ENCODE peak calls at places on chromosomes 2 and 18, in four cellular contexts. One of them, this sample, is unnamed.

GRCh38 chr2:46610014-46610413 is 130.6 kb downstream of the TMEM247 start:
- DNase-seq in CD8-positive, alpha-beta T cell: no peak
- DNase-seq in lower lobe of right lung: no peak
- DNase-seq in B cell: no peak
- DNase-seq in this sample: no peak

GRCh38 chr2:74045454-74045853 is 60.7 kb downstream of the TET3 start:
- DNase-seq in CD8-positive, alpha-beta T cell: no peak
- DNase-seq in lower lobe of right lung: no peak
- DNase-seq in B cell: no peak
- DNase-seq in this sample: no peak

GRCh38 chr2:174038472-174038871 is 73.3 kb upstream of the SP3 start:
- DNase-seq in CD8-positive, alpha-beta T cell: no peak
- DNase-seq in lower lobe of right lung: no peak
- DNase-seq in B cell: no peak
- DNase-seq in this sample: no peak

GRCh38 chr2:60880633-60880987 is 764 bp upstream of the REL start:
- DNase-seq in B cell: no peak
- DNase-seq in lower lobe of right lung: no peak
- DNase-seq in CD8-positive, alpha-beta T cell: no peak
- DNase-seq in this sample: no peak

GRCh38 chr2:232634319-232635150 is 1.1 kb downstream of the EFHD1 start:
- DNase-seq in CD8-positive, alpha-beta T cell: no peak
- DNase-seq in lower lobe of right lung: no peak
- DNase-seq in B cell: peak
- DNase-seq in this sample: no peak

GRCh38 chr2:235597081-235597615 is 103.3 kb downstream of the AGAP1 start:
- DNase-seq in CD8-positive, alpha-beta T cell: no peak
- DNase-seq in lower lobe of right lung: no peak
- DNase-seq in B cell: no peak
- DNase-seq in this sample: no peak

GRCh38 chr2:189175869-189176431 is 3.6 kb downstream of the COL5A2 start:
- DNase-seq in B cell: no peak
- DNase-seq in lower lobe of right lung: no peak
- DNase-seq in CD8-positive, alpha-beta T cell: no peak
- DNase-seq in this sample: no peak

GRCh38 chr2:84905181-84906107 is at the start of gene TMSB10:
- DNase-seq in B cell: peak
- DNase-seq in lower lobe of right lung: peak
- DNase-seq in CD8-positive, alpha-beta T cell: peak
- DNase-seq in this sample: peak

GRCh38 chr2:199201539-199201938 is 256.2 kb downstream of the SATB2 start:
- DNase-seq in B cell: no peak
- DNase-seq in lower lobe of right lung: no peak
- DNase-seq in CD8-positive, alpha-beta T cell: no peak
- DNase-seq in this sample: no peak

GRCh38 chr18:59605633-59606192 is 91.5 kb downstream of the CCBE1 start:
- DNase-seq in CD8-positive, alpha-beta T cell: no peak
- DNase-seq in B cell: no peak
- DNase-seq in lower lobe of right lung: no peak
- DNase-seq in this sample: no peak

GRCh38 chr2:80621661-80622060 is 317.1 kb upstream of the LRRTM1 start:
- DNase-seq in CD8-positive, alpha-beta T cell: no peak
- DNase-seq in lower lobe of right lung: no peak
- DNase-seq in B cell: no peak
- DNase-seq in this sample: no peak

GRCh38 chr2:145752091-145752806 is 1232.3 kb upstream of the ZEB2 start:
- DNase-seq in lower lobe of right lung: peak
- DNase-seq in CD8-positive, alpha-beta T cell: no peak
- DNase-seq in B cell: peak
- DNase-seq in this sample: no peak

GRCh38 chr18:14962626-14963025 is 214.7 kb downstream of the ANKRD30B start:
- DNase-seq in B cell: no peak
- DNase-seq in CD8-positive, alpha-beta T cell: no peak
- DNase-seq in lower lobe of right lung: no peak
- DNase-seq in this sample: no peak

GRCh38 chr2:24643051-24643450 is 150.1 kb downstream of the PTRHD1 start:
- DNase-seq in CD8-positive, alpha-beta T cell: no peak
- DNase-seq in lower lobe of right lung: no peak
- DNase-seq in B cell: no peak
- DNase-seq in this sample: no peak

GRCh38 chr2:171541202-171541884 is 19.1 kb downstream of the CYBRD1 start:
- DNase-seq in CD8-positive, alpha-beta T cell: no peak
- DNase-seq in lower lobe of right lung: no peak
- DNase-seq in B cell: no peak
- DNase-seq in this sample: no peak

GRCh38 chr18:62781893-62782292 is 66.6 kb downstream of the PHLPP1 start:
- DNase-seq in CD8-positive, alpha-beta T cell: no peak
- DNase-seq in B cell: no peak
- DNase-seq in lower lobe of right lung: no peak
- DNase-seq in this sample: no peak

GRCh38 chr18:26480897-26481795 is 67.2 kb downstream of the KCTD1 start:
- DNase-seq in CD8-positive, alpha-beta T cell: no peak
- DNase-seq in lower lobe of right lung: no peak
- DNase-seq in B cell: no peak
- DNase-seq in this sample: no peak

GRCh38 chr18:4096501-4096900 is 358.6 kb downstream of the DLGAP1 start:
- DNase-seq in lower lobe of right lung: no peak
- DNase-seq in CD8-positive, alpha-beta T cell: no peak
- DNase-seq in B cell: no peak
- DNase-seq in this sample: no peak

GRCh38 chr2:9950521-9951271 is 797 bp upstream of the GRHL1 start:
- DNase-seq in lower lobe of right lung: peak
- DNase-seq in B cell: peak
- DNase-seq in CD8-positive, alpha-beta T cell: peak
- DNase-seq in this sample: no peak

GRCh38 chr2:7180641-7181370 is 263.6 kb downstream of the RNF144A start:
- DNase-seq in CD8-positive, alpha-beta T cell: no peak
- DNase-seq in B cell: no peak
- DNase-seq in lower lobe of right lung: no peak
- DNase-seq in this sample: no peak

GRCh38 chr2:191245046-191245868 is at the start of gene MYO1B:
- DNase-seq in CD8-positive, alpha-beta T cell: peak
- DNase-seq in B cell: peak
- DNase-seq in lower lobe of right lung: peak
- DNase-seq in this sample: peak

GRCh38 chr18:56815926-56816325 is 164.8 kb downstream of the WDR7 start:
- DNase-seq in CD8-positive, alpha-beta T cell: no peak
- DNase-seq in lower lobe of right lung: no peak
- DNase-seq in B cell: no peak
- DNase-seq in this sample: no peak

GRCh38 chr2:71604709-71605085 is 151.3 kb downstream of the DYSF start:
- DNase-seq in lower lobe of right lung: no peak
- DNase-seq in B cell: no peak
- DNase-seq in CD8-positive, alpha-beta T cell: no peak
- DNase-seq in this sample: no peak